ENCODE peak calls at places on chromosomes 2 and 18, in ten cellular contexts. W, O, B, K, V, J, T, C, A and I are unnamed samples.

GRCh38 chr2:75241696-75242095 is 42.4 kb upstream of the TACR1 start:
- DNase-seq in W (peak; percentile 66), O (no peak), B (no peak), K (no peak), V (no peak), J (no peak), T (no peak), C (no peak), A (no peak), I (no peak)

GRCh38 chr2:216464104-216464720 is 34.4 kb upstream of the RPL37A start:
- DNase-seq in W (no peak), O (no peak), B (no peak), K (no peak), V (no peak), J (no peak), T (no peak), C (no peak), A (no peak), I (no peak)

GRCh38 chr2:152304845-152305244 is 30.1 kb upstream of the FMNL2 start:
- DNase-seq in W (no peak), O (no peak), B (no peak), K (no peak), V (no peak), J (no peak), T (no peak), C (no peak), A (no peak), I (no peak)

GRCh38 chr2:137813176-137813575 is 151.1 kb upstream of the HNMT start:
- DNase-seq in W (no peak), O (no peak), B (no peak), K (no peak), V (no peak), J (no peak), T (no peak), C (no peak), A (no peak), I (no peak)

GRCh38 chr2:101500860-101501259 is 25.9 kb upstream of the RFX8 start:
- DNase-seq in W (peak; percentile 29), O (no peak), B (no peak), K (no peak), V (no peak), J (no peak), T (no peak), C (no peak), A (no peak), I (no peak)

GRCh38 chr2:162114291-162114690 is 37.8 kb downstream of the GCG start:
- DNase-seq in W (peak; percentile 40), O (no peak), B (no peak), K (no peak), V (peak; percentile 48), J (no peak), T (no peak), C (no peak), A (no peak), I (no peak)

GRCh38 chr2:109258905-109259540 is 130.0 kb downstream of the SH3RF3 start:
- DNase-seq in W (no peak), O (no peak), B (no peak), K (no peak), V (no peak), J (no peak), T (no peak), C (no peak), A (no peak), I (no peak)

GRCh38 chr2:84901593-84902120 is 3.8 kb upstream of the TMSB10 start:
- DNase-seq in W (peak; percentile 94), O (no peak), B (peak; percentile 49), K (no peak), V (no peak), J (peak; percentile 41), T (no peak), C (no peak), A (no peak), I (no peak)

GRCh38 chr2:50004667-50005066 is 850.4 kb upstream of the FSHR start:
- DNase-seq in W (no peak), O (no peak), B (no peak), K (no peak), V (no peak), J (peak; percentile 44), T (no peak), C (no peak), A (no peak), I (no peak)

GRCh38 chr2:238216651-238217184 is 13.2 kb upstream of the ILKAP start:
- DNase-seq in W (peak; percentile 50), O (no peak), B (no peak), K (no peak), V (no peak), J (no peak), T (no peak), C (no peak), A (no peak), I (no peak)

GRCh38 chr2:112075490-112076260 is 20.6 kb downstream of the TMEM87B start:
- DNase-seq in W (peak; percentile 28), O (no peak), B (no peak), K (no peak), V (no peak), J (no peak), T (no peak), C (no peak), A (no peak), I (no peak)

GRCh38 chr2:63692002-63692606 is 103.3 kb downstream of the MDH1 start:
- DNase-seq in W (peak; percentile 54), O (peak; percentile 20), B (no peak), K (no peak), V (peak; percentile 21), J (no peak), T (peak; percentile 20), C (peak; percentile 7), A (no peak), I (peak; percentile 18)

GRCh38 chr2:156593011-156593921 is 157.1 kb downstream of the GPD2 start:
- DNase-seq in W (no peak), O (no peak), B (no peak), K (peak; percentile 48), V (no peak), J (peak; percentile 73), T (no peak), C (no peak), A (no peak), I (no peak)

GRCh38 chr18:28045176-28045810 is 131.6 kb downstream of the CDH2 start:
- DNase-seq in W (peak; percentile 56), O (no peak), B (no peak), K (no peak), V (peak; percentile 82), J (no peak), T (no peak), C (no peak), A (no peak), I (no peak)